ENCODE peak calls at places on chromosomes 12 and 14, in ten cellular contexts. One of them, this sample, is unnamed.

GRCh38 chr14:99633913-99634312 is 11.0 kb upstream of the HHIPL1 start:
- DNase-seq in A172: no peak
- DNase-seq in head of caudate nucleus: no peak
- DNase-seq in lower lobe of right lung: no peak
- DNase-seq in T47D: no peak
- DNase-seq in dorsolateral prefrontal cortex: no peak
- DNase-seq in T-helper 9 cell: no peak
- DNase-seq in GM12865: no peak
- DNase-seq in immature natural killer cell: no peak
- DNase-seq in endothelial cell: no peak
- DNase-seq in this sample: no peak

GRCh38 chr12:33770652-33771051 is 251.6 kb upstream of the ALG10 start:
- DNase-seq in A172: no peak
- DNase-seq in lower lobe of right lung: no peak
- DNase-seq in dorsolateral prefrontal cortex: no peak
- DNase-seq in immature natural killer cell: no peak
- DNase-seq in head of caudate nucleus: no peak
- DNase-seq in T47D: no peak
- DNase-seq in endothelial cell: no peak
- DNase-seq in T-helper 9 cell: no peak
- DNase-seq in GM12865: no peak
- DNase-seq in this sample: no peak

GRCh38 chr14:95137804-95138167 is 19.5 kb downstream of the DICER1 start:
- DNase-seq in T-helper 9 cell: no peak
- DNase-seq in immature natural killer cell: no peak
- DNase-seq in A172: no peak
- DNase-seq in dorsolateral prefrontal cortex: no peak
- DNase-seq in head of caudate nucleus: peak; percentile 65
- DNase-seq in endothelial cell: no peak
- DNase-seq in GM12865: no peak
- DNase-seq in T47D: no peak
- DNase-seq in lower lobe of right lung: no peak
- DNase-seq in this sample: no peak

GRCh38 chr14:32404784-32405573 is 75.9 kb downstream of the AKAP6 start:
- DNase-seq in dorsolateral prefrontal cortex: no peak
- DNase-seq in immature natural killer cell: no peak
- DNase-seq in head of caudate nucleus: no peak
- DNase-seq in T47D: no peak
- DNase-seq in A172: no peak
- DNase-seq in lower lobe of right lung: no peak
- DNase-seq in T-helper 9 cell: no peak
- DNase-seq in endothelial cell: no peak
- DNase-seq in GM12865: no peak
- DNase-seq in this sample: peak; percentile 50

GRCh38 chr12:113470871-113471618 is 626 bp downstream of the LHX5 start:
- DNase-seq in head of caudate nucleus: no peak
- DNase-seq in T47D: no peak
- DNase-seq in dorsolateral prefrontal cortex: no peak
- DNase-seq in lower lobe of right lung: no peak
- DNase-seq in GM12865: no peak
- DNase-seq in T-helper 9 cell: no peak
- DNase-seq in endothelial cell: peak; percentile 24
- DNase-seq in immature natural killer cell: no peak
- DNase-seq in A172: no peak
- DNase-seq in this sample: no peak

GRCh38 chr12:74619886-74620285 is 82.3 kb downstream of the ATXN7L3B start:
- DNase-seq in endothelial cell: no peak
- DNase-seq in head of caudate nucleus: no peak
- DNase-seq in T-helper 9 cell: no peak
- DNase-seq in dorsolateral prefrontal cortex: no peak
- DNase-seq in A172: no peak
- DNase-seq in immature natural killer cell: no peak
- DNase-seq in GM12865: no peak
- DNase-seq in lower lobe of right lung: no peak
- DNase-seq in T47D: no peak
- DNase-seq in this sample: no peak

GRCh38 chr14:40599726-40600125 is 1007.0 kb upstream of the LRFN5 start:
- DNase-seq in GM12865: no peak
- DNase-seq in immature natural killer cell: no peak
- DNase-seq in head of caudate nucleus: no peak
- DNase-seq in T47D: no peak
- DNase-seq in T-helper 9 cell: no peak
- DNase-seq in endothelial cell: no peak
- DNase-seq in dorsolateral prefrontal cortex: no peak
- DNase-seq in A172: peak; percentile 9
- DNase-seq in lower lobe of right lung: no peak
- DNase-seq in this sample: no peak

GRCh38 chr12:104756901-104757300 is 201.2 kb downstream of the SLC41A2 start:
- DNase-seq in T47D: no peak
- DNase-seq in head of caudate nucleus: no peak
- DNase-seq in T-helper 9 cell: no peak
- DNase-seq in lower lobe of right lung: no peak
- DNase-seq in endothelial cell: no peak
- DNase-seq in GM12865: no peak
- DNase-seq in dorsolateral prefrontal cortex: no peak
- DNase-seq in immature natural killer cell: no peak
- DNase-seq in A172: no peak
- DNase-seq in this sample: no peak

GRCh38 chr12:66269757-66270383 is 32.4 kb upstream of the HELB start:
- DNase-seq in immature natural killer cell: peak; percentile 39
- DNase-seq in endothelial cell: no peak
- DNase-seq in T-helper 9 cell: no peak
- DNase-seq in lower lobe of right lung: no peak
- DNase-seq in T47D: peak; percentile 69
- DNase-seq in GM12865: peak; percentile 52
- DNase-seq in A172: peak; percentile 36
- DNase-seq in head of caudate nucleus: peak; percentile 60
- DNase-seq in dorsolateral prefrontal cortex: no peak
- DNase-seq in this sample: no peak

GRCh38 chr14:64727551-64728071 is 23.4 kb downstream of the PLEKHG3 start:
- DNase-seq in immature natural killer cell: no peak
- DNase-seq in endothelial cell: no peak
- DNase-seq in head of caudate nucleus: no peak
- DNase-seq in T-helper 9 cell: no peak
- DNase-seq in lower lobe of right lung: no peak
- DNase-seq in T47D: no peak
- DNase-seq in A172: no peak
- DNase-seq in GM12865: no peak
- DNase-seq in dorsolateral prefrontal cortex: peak; percentile 40
- DNase-seq in this sample: no peak

GRCh38 chr14:23286020-23286903 is at the start of gene HOMEZ:
- DNase-seq in A172: peak; percentile 92
- DNase-seq in lower lobe of right lung: peak; percentile 99
- DNase-seq in endothelial cell: peak; percentile 97
- DNase-seq in T-helper 9 cell: peak; percentile 97
- DNase-seq in T47D: peak; percentile 97
- DNase-seq in dorsolateral prefrontal cortex: peak; percentile 99
- DNase-seq in head of caudate nucleus: peak; percentile 100
- DNase-seq in GM12865: peak; percentile 99
- DNase-seq in immature natural killer cell: peak; percentile 96
- DNase-seq in this sample: peak; percentile 99

GRCh38 chr12:712172-712863 is 40.1 kb upstream of the WNK1 start:
- DNase-seq in GM12865: peak; percentile 15
- DNase-seq in endothelial cell: no peak
- DNase-seq in A172: no peak
- DNase-seq in T-helper 9 cell: no peak
- DNase-seq in immature natural killer cell: no peak
- DNase-seq in head of caudate nucleus: peak; percentile 71
- DNase-seq in dorsolateral prefrontal cortex: peak; percentile 59
- DNase-seq in lower lobe of right lung: no peak
- DNase-seq in T47D: no peak
- DNase-seq in this sample: no peak

GRCh38 chr14:76827696-76828301 is 1.6 kb downstream of the LRRC74A start:
- DNase-seq in A172: no peak
- DNase-seq in dorsolateral prefrontal cortex: no peak
- DNase-seq in T-helper 9 cell: no peak
- DNase-seq in lower lobe of right lung: no peak
- DNase-seq in immature natural killer cell: no peak
- DNase-seq in head of caudate nucleus: peak; percentile 47
- DNase-seq in T47D: no peak
- DNase-seq in GM12865: no peak
- DNase-seq in endothelial cell: no peak
- DNase-seq in this sample: peak; percentile 72

GRCh38 chr12:113443030-113443539 is 20.9 kb downstream of the SDSL start:
- DNase-seq in GM12865: no peak
- DNase-seq in head of caudate nucleus: no peak
- DNase-seq in endothelial cell: no peak
- DNase-seq in T47D: no peak
- DNase-seq in T-helper 9 cell: no peak
- DNase-seq in immature natural killer cell: no peak
- DNase-seq in dorsolateral prefrontal cortex: no peak
- DNase-seq in A172: no peak
- DNase-seq in lower lobe of right lung: no peak
- DNase-seq in this sample: no peak

GRCh38 chr14:87179936-87180335 is 813.0 kb downstream of the GALC start:
- DNase-seq in A172: no peak
- DNase-seq in head of caudate nucleus: no peak
- DNase-seq in T47D: no peak
- DNase-seq in endothelial cell: no peak
- DNase-seq in lower lobe of right lung: no peak
- DNase-seq in GM12865: no peak
- DNase-seq in T-helper 9 cell: no peak
- DNase-seq in dorsolateral prefrontal cortex: no peak
- DNase-seq in immature natural killer cell: no peak
- DNase-seq in this sample: no peak

GRCh38 chr14:62179367-62180018 is 417.3 kb downstream of the SNAPC1 start:
- DNase-seq in immature natural killer cell: peak; percentile 6
- DNase-seq in A172: peak; percentile 74
- DNase-seq in head of caudate nucleus: peak; percentile 73
- DNase-seq in endothelial cell: peak; percentile 67
- DNase-seq in T-helper 9 cell: no peak
- DNase-seq in dorsolateral prefrontal cortex: peak; percentile 71
- DNase-seq in GM12865: peak; percentile 70
- DNase-seq in T47D: peak; percentile 87
- DNase-seq in lower lobe of right lung: no peak
- DNase-seq in this sample: no peak

GRCh38 chr14:97697772-97698171 is 900.6 kb downstream of the VRK1 start:
- DNase-seq in dorsolateral prefrontal cortex: no peak
- DNase-seq in immature natural killer cell: peak; percentile 78
- DNase-seq in head of caudate nucleus: no peak
- DNase-seq in endothelial cell: no peak
- DNase-seq in T-helper 9 cell: no peak
- DNase-seq in GM12865: peak; percentile 79
- DNase-seq in lower lobe of right lung: no peak
- DNase-seq in A172: no peak
- DNase-seq in T47D: no peak
- DNase-seq in this sample: no peak

GRCh38 chr12:124398578-124399227 is 103.8 kb downstream of the RFLNA start:
- DNase-seq in T-helper 9 cell: no peak
- DNase-seq in GM12865: no peak
- DNase-seq in T47D: no peak
- DNase-seq in dorsolateral prefrontal cortex: no peak
- DNase-seq in endothelial cell: no peak
- DNase-seq in head of caudate nucleus: peak; percentile 68
- DNase-seq in lower lobe of right lung: no peak
- DNase-seq in immature natural killer cell: no peak
- DNase-seq in A172: no peak
- DNase-seq in this sample: peak; percentile 86

This sample was measured in left ventricle myocardium superior.